ENCODE peak calls at places on chromosomes 1 and 21, in five cellular contexts. One of them, this sample, is unnamed.
A peak's percentile ranks its signal among the peaks of the same experiment; 100 is the strongest.

GRCh38 chr21:26126168-26126553 is 44.4 kb downstream of the APP start:
- DNase-seq in glutamatergic neuron: no peak
- DNase-seq in occipital lobe: no peak
- DNase-seq in brain microvascular endothelial cell: no peak
- DNase-seq in NCI-H187 treated with DMSO at 0.1 percent for 48 hours: no peak
- DNase-seq in this sample: no peak

GRCh38 chr1:42439940-42440339 is 15.9 kb downstream of the ZMYND12 start:
- DNase-seq in glutamatergic neuron: no peak
- DNase-seq in occipital lobe: no peak
- DNase-seq in brain microvascular endothelial cell: peak; percentile 48
- DNase-seq in NCI-H187 treated with DMSO at 0.1 percent for 48 hours: no peak
- DNase-seq in this sample: peak; percentile 43

GRCh38 chr1:16013220-16013907 is 4.5 kb downstream of the HSPB7 start:
- DNase-seq in glutamatergic neuron: no peak
- DNase-seq in occipital lobe: no peak
- DNase-seq in brain microvascular endothelial cell: peak; percentile 52
- DNase-seq in NCI-H187 treated with DMSO at 0.1 percent for 48 hours: no peak
- DNase-seq in this sample: peak; percentile 69

GRCh38 chr21:44300262-44300959 is 558 bp downstream of the PFKL start:
- DNase-seq in glutamatergic neuron: peak; percentile 44
- DNase-seq in occipital lobe: no peak
- DNase-seq in brain microvascular endothelial cell: peak; percentile 6
- DNase-seq in NCI-H187 treated with DMSO at 0.1 percent for 48 hours: no peak
- DNase-seq in this sample: no peak

GRCh38 chr1:112058815-112059450 is 69.5 kb upstream of the KCND3 start:
- DNase-seq in glutamatergic neuron: no peak
- DNase-seq in occipital lobe: no peak
- DNase-seq in brain microvascular endothelial cell: no peak
- DNase-seq in NCI-H187 treated with DMSO at 0.1 percent for 48 hours: no peak
- DNase-seq in this sample: no peak

GRCh38 chr1:33993301-33993700 is 129.4 kb downstream of the HMGB4 start:
- DNase-seq in glutamatergic neuron: no peak
- DNase-seq in occipital lobe: no peak
- DNase-seq in brain microvascular endothelial cell: no peak
- DNase-seq in NCI-H187 treated with DMSO at 0.1 percent for 48 hours: no peak
- DNase-seq in this sample: no peak

GRCh38 chr1:166874464-166874863 is 1.6 kb downstream of the TADA1 start:
- DNase-seq in glutamatergic neuron: no peak
- DNase-seq in occipital lobe: no peak
- DNase-seq in brain microvascular endothelial cell: no peak
- DNase-seq in NCI-H187 treated with DMSO at 0.1 percent for 48 hours: no peak
- DNase-seq in this sample: no peak

GRCh38 chr1:112508242-112509004 is at the start of gene WNT2B:
- DNase-seq in glutamatergic neuron: peak; percentile 55
- DNase-seq in occipital lobe: no peak
- DNase-seq in brain microvascular endothelial cell: no peak
- DNase-seq in NCI-H187 treated with DMSO at 0.1 percent for 48 hours: no peak
- DNase-seq in this sample: no peak

GRCh38 chr1:76674689-76675088 is 192.6 kb upstream of the ST6GALNAC5 start:
- DNase-seq in glutamatergic neuron: no peak
- DNase-seq in occipital lobe: no peak
- DNase-seq in brain microvascular endothelial cell: no peak
- DNase-seq in NCI-H187 treated with DMSO at 0.1 percent for 48 hours: no peak
- DNase-seq in this sample: no peak

GRCh38 chr21:34333150-34333739 is 30.6 kb upstream of the KCNE2 start:
- DNase-seq in glutamatergic neuron: no peak
- DNase-seq in occipital lobe: no peak
- DNase-seq in brain microvascular endothelial cell: peak; percentile 76
- DNase-seq in NCI-H187 treated with DMSO at 0.1 percent for 48 hours: no peak
- DNase-seq in this sample: no peak